ENCODE peak calls at places on chromosomes 4 and X, in six cellular contexts. Z is spleen; R is tibial artery; G is CD8-positive, alpha-beta T cell; C is ascending aorta; O is lung. I is an unnamed sample.

GRCh38 chrX:45806410-45807121 is 605.9 kb upstream of the DIPK2B start:
- DNase-seq in Z (no peak), R (no peak), G (peak; percentile 14), C (no peak), O (no peak), I (no peak)

GRCh38 chr4:61079976-61080375 is 120.2 kb upstream of the ADGRL3 start:
- DNase-seq in Z (no peak), R (no peak), G (no peak), C (no peak), O (no peak), I (no peak)

GRCh38 chr4:156475322-156475721 is 496.3 kb downstream of the PDGFC start:
- DNase-seq in Z (no peak), R (no peak), G (no peak), C (no peak), O (no peak), I (peak; percentile 8)

GRCh38 chrX:130110379-130111219 is at the start of gene ELF4:
- DNase-seq in Z (peak; percentile 88), R (peak; percentile 71), G (peak; percentile 40), C (no peak), O (no peak), I (peak; percentile 47)

GRCh38 chrX:39527045-39527444 is 570.7 kb downstream of the BCOR start:
- DNase-seq in Z (no peak), R (no peak), G (no peak), C (no peak), O (no peak), I (no peak)

GRCh38 chrX:44770111-44770510 is 73.7 kb upstream of the DUSP21 start:
- DNase-seq in Z (no peak), R (no peak), G (no peak), C (no peak), O (no peak), I (no peak)

GRCh38 chrX:107574054-107574683 is 54.1 kb upstream of the PRPS1 start:
- DNase-seq in Z (no peak), R (no peak), G (no peak), C (no peak), O (no peak), I (peak; percentile 21)

GRCh38 chrX:19824603-19825002 is 62.8 kb downstream of the SH3KBP1 start:
- DNase-seq in Z (no peak), R (no peak), G (no peak), C (no peak), O (no peak), I (no peak)

GRCh38 chr4:54676062-54676461 is 18.3 kb downstream of the KIT start:
- DNase-seq in Z (no peak), R (no peak), G (no peak), C (no peak), O (no peak), I (no peak)

GRCh38 chr4:181528570-181529184 is 714.5 kb upstream of the TENM3 start:
- DNase-seq in Z (no peak), R (no peak), G (no peak), C (no peak), O (peak; percentile 70), I (peak; percentile 77)

GRCh38 chr4:147799986-147800555 is 68.2 kb downstream of the ARHGAP10 start:
- DNase-seq in Z (no peak), R (no peak), G (peak; percentile 32), C (no peak), O (no peak), I (no peak)
- TF ChIP-seq CTCF in Z (no peak), R (no peak), G (no peak), C (no peak), O (no peak), I (no peak)

DNA sequence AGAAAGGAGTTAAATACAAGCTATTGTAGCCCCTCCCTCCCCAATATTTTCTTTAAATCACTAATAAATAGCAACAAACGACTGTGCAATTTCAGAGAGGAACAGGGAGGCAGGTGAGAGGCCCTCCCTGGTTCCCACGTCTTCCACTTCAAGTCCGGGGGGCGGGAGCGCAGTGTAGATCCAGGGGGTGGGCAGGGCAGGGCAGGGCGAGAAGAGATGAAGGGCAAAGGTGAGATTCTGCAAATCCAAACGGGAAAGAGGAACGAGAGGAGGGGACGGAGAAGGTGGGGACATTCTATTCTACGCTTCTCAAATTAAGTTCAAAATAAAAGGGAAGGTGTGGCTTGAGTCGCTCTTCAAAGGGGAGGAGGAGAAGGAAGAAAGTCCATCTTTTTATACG is 6.8 kb downstream of the NKX6-1 start:
- DNase-seq in Z (no peak), R (no peak), G (no peak), C (no peak), O (no peak), I (no peak)
- H3K27me3 ChIP-seq in Z (peaks cover 97% of the 10 kb centered on the region), R (peaks cover 13% of the 10 kb centered on the region), G (peaks cover 54% of the 10 kb centered on the region), C (peaks cover 8% of the 10 kb centered on the region), O (peaks cover 6% of the 10 kb centered on the region), I (no peaks in the 10 kb centered on the region)

GRCh38 chrX:103631145-103631544 is 2.4 kb downstream of the TCEAL1 start:
- DNase-seq in Z (no peak), R (no peak), G (no peak), C (no peak), O (no peak), I (no peak)

GRCh38 chrX:103626855-103627254 is 1.9 kb upstream of the TCEAL1 start:
- DNase-seq in Z (no peak), R (no peak), G (no peak), C (no peak), O (no peak), I (no peak)

GRCh38 chrX:103628386-103629290 is at the start of gene TCEAL1:
- DNase-seq in Z (peak; percentile 86), R (peak; percentile 82), G (peak; percentile 4), C (no peak), O (peak; percentile 38), I (peak; percentile 77)

GRCh38 chrX:103630171-103630511 is 1.4 kb downstream of the TCEAL1 start:
- DNase-seq in Z (no peak), R (no peak), G (no peak), C (no peak), O (no peak), I (no peak)

GRCh38 chrX:103629295-103630170 is 758 bp downstream of the TCEAL1 start:
- DNase-seq in Z (peak; percentile 83), R (peak; percentile 80), G (peak; percentile 1), C (no peak), O (peak; percentile 59), I (peak; percentile 64)
- TF ChIP-seq CTCF in Z (no peak), R (no peak), G (no peak), C (no peak), O (no peak), I (no peak)

GRCh38 chr4:4876945-4877661 is 17.6 kb downstream of the MSX1 start:
- DNase-seq in Z (no peak), R (no peak), G (no peak), C (no peak), O (no peak), I (no peak)
- H3K27me3 ChIP-seq in Z (peaks cover 67% of the 10 kb centered on the region), R (no peaks in the 10 kb centered on the region), G (peaks cover 1% of the 10 kb centered on the region), C (peaks cover 2% of the 10 kb centered on the region), O (peaks cover 7% of the 10 kb centered on the region), I (peaks cover 16% of the 10 kb centered on the region)